ENCODE peak calls at places on chromosome 19, in seven cellular contexts. One of them, this sample, is unnamed.

GRCh38 chr19:43778651-43779050 is 2.1 kb downstream of the KCNN4 start:
- DNase-seq in DMS 273 treated with DMSO at 0.1 percent for 48 hours: no peak
- DNase-seq in stimulated activated effector memory CD8-positive, alpha-beta T cell treated with anti-CD3 and anti-CD28 coated beads, Interleukin-12 subunit alpha, Interleukin-12 subunit beta, amount 100 ng/mL, for 72 hours: no peak
- DNase-seq in GM13977: peak; percentile 42
- DNase-seq in tibial artery: no peak
- DNase-seq in HuH-7: no peak
- DNase-seq in AG10803: no peak
- DNase-seq in this sample: no peak

GRCh38 chr19:48553676-48554384 is 1.9 kb downstream of the SULT2B1 start:
- DNase-seq in DMS 273 treated with DMSO at 0.1 percent for 48 hours: no peak
- DNase-seq in GM13977: no peak
- DNase-seq in AG10803: peak; percentile 28
- DNase-seq in stimulated activated effector memory CD8-positive, alpha-beta T cell treated with anti-CD3 and anti-CD28 coated beads, Interleukin-12 subunit alpha, Interleukin-12 subunit beta, amount 100 ng/mL, for 72 hours: no peak
- DNase-seq in HuH-7: peak; percentile 69
- DNase-seq in tibial artery: peak; percentile 27
- DNase-seq in this sample: no peak

GRCh38 chr19:42498387-42498786 is 29.9 kb downstream of the CEACAM1 start:
- DNase-seq in tibial artery: no peak
- DNase-seq in stimulated activated effector memory CD8-positive, alpha-beta T cell treated with anti-CD3 and anti-CD28 coated beads, Interleukin-12 subunit alpha, Interleukin-12 subunit beta, amount 100 ng/mL, for 72 hours: no peak
- DNase-seq in DMS 273 treated with DMSO at 0.1 percent for 48 hours: no peak
- DNase-seq in HuH-7: no peak
- DNase-seq in AG10803: no peak
- DNase-seq in GM13977: no peak
- DNase-seq in this sample: no peak

GRCh38 chr19:41175825-41176734 is 16.9 kb upstream of the CYP2S1 start:
- DNase-seq in stimulated activated effector memory CD8-positive, alpha-beta T cell treated with anti-CD3 and anti-CD28 coated beads, Interleukin-12 subunit alpha, Interleukin-12 subunit beta, amount 100 ng/mL, for 72 hours: no peak
- DNase-seq in HuH-7: no peak
- DNase-seq in tibial artery: peak; percentile 62
- DNase-seq in DMS 273 treated with DMSO at 0.1 percent for 48 hours: no peak
- DNase-seq in GM13977: no peak
- DNase-seq in AG10803: peak; percentile 76
- DNase-seq in this sample: no peak

GRCh38 chr19:4951671-4952070 is 17.2 kb upstream of the KDM4B start:
- DNase-seq in HuH-7: no peak
- DNase-seq in stimulated activated effector memory CD8-positive, alpha-beta T cell treated with anti-CD3 and anti-CD28 coated beads, Interleukin-12 subunit alpha, Interleukin-12 subunit beta, amount 100 ng/mL, for 72 hours: no peak
- DNase-seq in AG10803: no peak
- DNase-seq in DMS 273 treated with DMSO at 0.1 percent for 48 hours: no peak
- DNase-seq in GM13977: no peak
- DNase-seq in tibial artery: no peak
- DNase-seq in this sample: no peak

GRCh38 chr19:16372065-16372915 is 47.7 kb downstream of the KLF2 start:
- DNase-seq in AG10803: no peak
- DNase-seq in HuH-7: no peak
- DNase-seq in tibial artery: no peak
- DNase-seq in GM13977: no peak
- DNase-seq in stimulated activated effector memory CD8-positive, alpha-beta T cell treated with anti-CD3 and anti-CD28 coated beads, Interleukin-12 subunit alpha, Interleukin-12 subunit beta, amount 100 ng/mL, for 72 hours: no peak
- DNase-seq in DMS 273 treated with DMSO at 0.1 percent for 48 hours: no peak
- DNase-seq in this sample: no peak

GRCh38 chr19:51712461-51713081 is 11.2 kb downstream of the HAS1 start:
- DNase-seq in HuH-7: peak; percentile 59
- DNase-seq in DMS 273 treated with DMSO at 0.1 percent for 48 hours: no peak
- DNase-seq in AG10803: peak; percentile 42
- DNase-seq in GM13977: peak; percentile 76
- DNase-seq in tibial artery: no peak
- DNase-seq in stimulated activated effector memory CD8-positive, alpha-beta T cell treated with anti-CD3 and anti-CD28 coated beads, Interleukin-12 subunit alpha, Interleukin-12 subunit beta, amount 100 ng/mL, for 72 hours: no peak
- DNase-seq in this sample: no peak

GRCh38 chr19:15101479-15102082 is 5.6 kb upstream of the SYDE1 start:
- DNase-seq in HuH-7: no peak
- DNase-seq in stimulated activated effector memory CD8-positive, alpha-beta T cell treated with anti-CD3 and anti-CD28 coated beads, Interleukin-12 subunit alpha, Interleukin-12 subunit beta, amount 100 ng/mL, for 72 hours: peak; percentile 70
- DNase-seq in AG10803: peak; percentile 36
- DNase-seq in GM13977: peak; percentile 59
- DNase-seq in DMS 273 treated with DMSO at 0.1 percent for 48 hours: no peak
- DNase-seq in tibial artery: no peak
- DNase-seq in this sample: peak; percentile 17

GRCh38 chr19:51183629-51184028 is 41.3 kb upstream of the CD33 start:
- DNase-seq in tibial artery: no peak
- DNase-seq in HuH-7: no peak
- DNase-seq in stimulated activated effector memory CD8-positive, alpha-beta T cell treated with anti-CD3 and anti-CD28 coated beads, Interleukin-12 subunit alpha, Interleukin-12 subunit beta, amount 100 ng/mL, for 72 hours: no peak
- DNase-seq in AG10803: no peak
- DNase-seq in GM13977: no peak
- DNase-seq in DMS 273 treated with DMSO at 0.1 percent for 48 hours: no peak
- DNase-seq in this sample: no peak

GRCh38 chr19:18846862-18847515 is 15.2 kb downstream of the UPF1 start:
- DNase-seq in GM13977: peak; percentile 82
- DNase-seq in stimulated activated effector memory CD8-positive, alpha-beta T cell treated with anti-CD3 and anti-CD28 coated beads, Interleukin-12 subunit alpha, Interleukin-12 subunit beta, amount 100 ng/mL, for 72 hours: peak; percentile 79
- DNase-seq in HuH-7: peak; percentile 96
- DNase-seq in AG10803: peak; percentile 88
- DNase-seq in DMS 273 treated with DMSO at 0.1 percent for 48 hours: no peak
- DNase-seq in tibial artery: peak; percentile 82
- DNase-seq in this sample: peak; percentile 63

GRCh38 chr19:46460981-46461380 is 10.4 kb downstream of the PNMA8A start:
- DNase-seq in GM13977: no peak
- DNase-seq in DMS 273 treated with DMSO at 0.1 percent for 48 hours: no peak
- DNase-seq in tibial artery: no peak
- DNase-seq in HuH-7: no peak
- DNase-seq in stimulated activated effector memory CD8-positive, alpha-beta T cell treated with anti-CD3 and anti-CD28 coated beads, Interleukin-12 subunit alpha, Interleukin-12 subunit beta, amount 100 ng/mL, for 72 hours: no peak
- DNase-seq in AG10803: no peak
- DNase-seq in this sample: no peak

GRCh38 chr19:51357952-51358351 is 8.2 kb downstream of the ETFB start:
- DNase-seq in tibial artery: no peak
- DNase-seq in stimulated activated effector memory CD8-positive, alpha-beta T cell treated with anti-CD3 and anti-CD28 coated beads, Interleukin-12 subunit alpha, Interleukin-12 subunit beta, amount 100 ng/mL, for 72 hours: no peak
- DNase-seq in GM13977: no peak
- DNase-seq in DMS 273 treated with DMSO at 0.1 percent for 48 hours: no peak
- DNase-seq in AG10803: no peak
- DNase-seq in HuH-7: no peak
- DNase-seq in this sample: no peak

GRCh38 chr19:48772503-48772953 is 17.2 kb downstream of the FGF21 start:
- DNase-seq in DMS 273 treated with DMSO at 0.1 percent for 48 hours: no peak
- DNase-seq in AG10803: peak; percentile 40
- DNase-seq in tibial artery: peak; percentile 37
- DNase-seq in HuH-7: no peak
- DNase-seq in GM13977: no peak
- DNase-seq in stimulated activated effector memory CD8-positive, alpha-beta T cell treated with anti-CD3 and anti-CD28 coated beads, Interleukin-12 subunit alpha, Interleukin-12 subunit beta, amount 100 ng/mL, for 72 hours: no peak
- DNase-seq in this sample: no peak

GRCh38 chr19:46861691-46862503 is 1.1 kb downstream of the ARHGAP35 start:
- DNase-seq in AG10803: no peak
- DNase-seq in DMS 273 treated with DMSO at 0.1 percent for 48 hours: no peak
- DNase-seq in GM13977: no peak
- DNase-seq in tibial artery: no peak
- DNase-seq in HuH-7: no peak
- DNase-seq in stimulated activated effector memory CD8-positive, alpha-beta T cell treated with anti-CD3 and anti-CD28 coated beads, Interleukin-12 subunit alpha, Interleukin-12 subunit beta, amount 100 ng/mL, for 72 hours: peak; percentile 61
- DNase-seq in this sample: no peak

GRCh38 chr19:9073806-9074205 is 13.1 kb upstream of the OR1M1 start:
- DNase-seq in DMS 273 treated with DMSO at 0.1 percent for 48 hours: no peak
- DNase-seq in HuH-7: no peak
- DNase-seq in stimulated activated effector memory CD8-positive, alpha-beta T cell treated with anti-CD3 and anti-CD28 coated beads, Interleukin-12 subunit alpha, Interleukin-12 subunit beta, amount 100 ng/mL, for 72 hours: no peak
- DNase-seq in GM13977: no peak
- DNase-seq in AG10803: no peak
- DNase-seq in tibial artery: no peak
- DNase-seq in this sample: no peak

GRCh38 chr19:1825909-1826556 is 14.0 kb upstream of the ATP8B3 start:
- DNase-seq in stimulated activated effector memory CD8-positive, alpha-beta T cell treated with anti-CD3 and anti-CD28 coated beads, Interleukin-12 subunit alpha, Interleukin-12 subunit beta, amount 100 ng/mL, for 72 hours: peak; percentile 87
- DNase-seq in tibial artery: peak; percentile 68
- DNase-seq in DMS 273 treated with DMSO at 0.1 percent for 48 hours: no peak
- DNase-seq in HuH-7: peak; percentile 96
- DNase-seq in GM13977: peak; percentile 96
- DNase-seq in AG10803: peak; percentile 52
- DNase-seq in this sample: peak; percentile 11

GRCh38 chr19:38989066-38989605 is 13.6 kb upstream of the FBXO17 start:
- DNase-seq in tibial artery: no peak
- DNase-seq in DMS 273 treated with DMSO at 0.1 percent for 48 hours: peak; percentile 57
- DNase-seq in HuH-7: no peak
- DNase-seq in AG10803: peak; percentile 38
- DNase-seq in GM13977: no peak
- DNase-seq in stimulated activated effector memory CD8-positive, alpha-beta T cell treated with anti-CD3 and anti-CD28 coated beads, Interleukin-12 subunit alpha, Interleukin-12 subunit beta, amount 100 ng/mL, for 72 hours: no peak
- DNase-seq in this sample: no peak

GRCh38 chr19:47779524-47780214 is 1.2 kb downstream of the SELENOW start:
- DNase-seq in AG10803: peak; percentile 28
- DNase-seq in GM13977: no peak
- DNase-seq in HuH-7: no peak
- DNase-seq in DMS 273 treated with DMSO at 0.1 percent for 48 hours: no peak
- DNase-seq in stimulated activated effector memory CD8-positive, alpha-beta T cell treated with anti-CD3 and anti-CD28 coated beads, Interleukin-12 subunit alpha, Interleukin-12 subunit beta, amount 100 ng/mL, for 72 hours: no peak
- DNase-seq in tibial artery: peak; percentile 66
- DNase-seq in this sample: no peak

GRCh38 chr19:33133438-33134031 is 1.6 kb downstream of the WDR88 start:
- DNase-seq in tibial artery: no peak
- DNase-seq in HuH-7: peak; percentile 75
- DNase-seq in AG10803: peak; percentile 31
- DNase-seq in GM13977: no peak
- DNase-seq in stimulated activated effector memory CD8-positive, alpha-beta T cell treated with anti-CD3 and anti-CD28 coated beads, Interleukin-12 subunit alpha, Interleukin-12 subunit beta, amount 100 ng/mL, for 72 hours: no peak
- DNase-seq in DMS 273 treated with DMSO at 0.1 percent for 48 hours: no peak
- DNase-seq in this sample: no peak

GRCh38 chr19:7792286-7792685 is 29.2 kb downstream of the CLEC4M start:
- DNase-seq in DMS 273 treated with DMSO at 0.1 percent for 48 hours: no peak
- DNase-seq in GM13977: no peak
- DNase-seq in AG10803: no peak
- DNase-seq in tibial artery: no peak
- DNase-seq in stimulated activated effector memory CD8-positive, alpha-beta T cell treated with anti-CD3 and anti-CD28 coated beads, Interleukin-12 subunit alpha, Interleukin-12 subunit beta, amount 100 ng/mL, for 72 hours: no peak
- DNase-seq in HuH-7: no peak
- DNase-seq in this sample: no peak

GRCh38 chr19:4103073-4103418 is 20.9 kb downstream of the MAP2K2 start:
- DNase-seq in stimulated activated effector memory CD8-positive, alpha-beta T cell treated with anti-CD3 and anti-CD28 coated beads, Interleukin-12 subunit alpha, Interleukin-12 subunit beta, amount 100 ng/mL, for 72 hours: no peak
- DNase-seq in HuH-7: no peak
- DNase-seq in tibial artery: no peak
- DNase-seq in AG10803: peak; percentile 26
- DNase-seq in DMS 273 treated with DMSO at 0.1 percent for 48 hours: no peak
- DNase-seq in GM13977: no peak
- DNase-seq in this sample: no peak

GRCh38 chr19:44951179-44952159 is 3.7 kb upstream of the CLPTM1 start:
- DNase-seq in stimulated activated effector memory CD8-positive, alpha-beta T cell treated with anti-CD3 and anti-CD28 coated beads, Interleukin-12 subunit alpha, Interleukin-12 subunit beta, amount 100 ng/mL, for 72 hours: peak; percentile 70
- DNase-seq in HuH-7: peak; percentile 80
- DNase-seq in AG10803: peak; percentile 78
- DNase-seq in GM13977: peak; percentile 78
- DNase-seq in tibial artery: peak; percentile 66
- DNase-seq in DMS 273 treated with DMSO at 0.1 percent for 48 hours: peak; percentile 39
- DNase-seq in this sample: peak; percentile 83

GRCh38 chr19:56309511-56310185 is 5.0 kb downstream of the ZSCAN5A start:
- DNase-seq in stimulated activated effector memory CD8-positive, alpha-beta T cell treated with anti-CD3 and anti-CD28 coated beads, Interleukin-12 subunit alpha, Interleukin-12 subunit beta, amount 100 ng/mL, for 72 hours: peak; percentile 80
- DNase-seq in HuH-7: peak; percentile 79
- DNase-seq in AG10803: peak; percentile 26
- DNase-seq in GM13977: peak; percentile 40
- DNase-seq in DMS 273 treated with DMSO at 0.1 percent for 48 hours: no peak
- DNase-seq in tibial artery: no peak
- DNase-seq in this sample: no peak

GRCh38 chr19:47322048-47322447 is 9.9 kb upstream of the C5AR2 start:
- DNase-seq in DMS 273 treated with DMSO at 0.1 percent for 48 hours: no peak
- DNase-seq in AG10803: no peak
- DNase-seq in GM13977: no peak
- DNase-seq in HuH-7: no peak
- DNase-seq in stimulated activated effector memory CD8-positive, alpha-beta T cell treated with anti-CD3 and anti-CD28 coated beads, Interleukin-12 subunit alpha, Interleukin-12 subunit beta, amount 100 ng/mL, for 72 hours: no peak
- DNase-seq in tibial artery: no peak
- DNase-seq in this sample: no peak

GRCh38 chr19:35249146-35249847 is 495 bp downstream of the LSR start:
- DNase-seq in AG10803: no peak
- DNase-seq in HuH-7: peak; percentile 52
- DNase-seq in stimulated activated effector memory CD8-positive, alpha-beta T cell treated with anti-CD3 and anti-CD28 coated beads, Interleukin-12 subunit alpha, Interleukin-12 subunit beta, amount 100 ng/mL, for 72 hours: no peak
- DNase-seq in GM13977: peak; percentile 45
- DNase-seq in tibial artery: no peak
- DNase-seq in DMS 273 treated with DMSO at 0.1 percent for 48 hours: no peak
- DNase-seq in this sample: no peak

GRCh38 chr19:48738557-48739399 is 1.6 kb downstream of the RASIP1 start:
- DNase-seq in DMS 273 treated with DMSO at 0.1 percent for 48 hours: peak; percentile 82
- DNase-seq in tibial artery: peak; percentile 83
- DNase-seq in AG10803: peak; percentile 45
- DNase-seq in GM13977: peak; percentile 100
- DNase-seq in HuH-7: peak; percentile 97
- DNase-seq in stimulated activated effector memory CD8-positive, alpha-beta T cell treated with anti-CD3 and anti-CD28 coated beads, Interleukin-12 subunit alpha, Interleukin-12 subunit beta, amount 100 ng/mL, for 72 hours: peak; percentile 93
- DNase-seq in this sample: peak; percentile 80

GRCh38 chr19:29964171-29964570 is 22.1 kb downstream of the URI1 start:
- DNase-seq in stimulated activated effector memory CD8-positive, alpha-beta T cell treated with anti-CD3 and anti-CD28 coated beads, Interleukin-12 subunit alpha, Interleukin-12 subunit beta, amount 100 ng/mL, for 72 hours: no peak
- DNase-seq in HuH-7: no peak
- DNase-seq in tibial artery: no peak
- DNase-seq in DMS 273 treated with DMSO at 0.1 percent for 48 hours: no peak
- DNase-seq in GM13977: no peak
- DNase-seq in AG10803: peak; percentile 34
- DNase-seq in this sample: no peak

GRCh38 chr19:13154241-13154778 is 4.1 kb downstream of the IER2 start:
- DNase-seq in GM13977: peak; percentile 61
- DNase-seq in tibial artery: peak; percentile 97
- DNase-seq in HuH-7: no peak
- DNase-seq in DMS 273 treated with DMSO at 0.1 percent for 48 hours: no peak
- DNase-seq in AG10803: peak; percentile 97
- DNase-seq in stimulated activated effector memory CD8-positive, alpha-beta T cell treated with anti-CD3 and anti-CD28 coated beads, Interleukin-12 subunit alpha, Interleukin-12 subunit beta, amount 100 ng/mL, for 72 hours: peak; percentile 82
- DNase-seq in this sample: no peak

GRCh38 chr19:13122980-13123957 is 5.2 kb downstream of the NACC1 start:
- DNase-seq in DMS 273 treated with DMSO at 0.1 percent for 48 hours: no peak
- DNase-seq in AG10803: no peak
- DNase-seq in HuH-7: no peak
- DNase-seq in GM13977: no peak
- DNase-seq in tibial artery: no peak
- DNase-seq in stimulated activated effector memory CD8-positive, alpha-beta T cell treated with anti-CD3 and anti-CD28 coated beads, Interleukin-12 subunit alpha, Interleukin-12 subunit beta, amount 100 ng/mL, for 72 hours: no peak
- DNase-seq in this sample: no peak

GRCh38 chr19:35349614-35350521 is 2.2 kb downstream of the FFAR1 start:
- DNase-seq in DMS 273 treated with DMSO at 0.1 percent for 48 hours: no peak
- DNase-seq in HuH-7: no peak
- DNase-seq in AG10803: no peak
- DNase-seq in tibial artery: no peak
- DNase-seq in GM13977: peak; percentile 32
- DNase-seq in stimulated activated effector memory CD8-positive, alpha-beta T cell treated with anti-CD3 and anti-CD28 coated beads, Interleukin-12 subunit alpha, Interleukin-12 subunit beta, amount 100 ng/mL, for 72 hours: no peak
- DNase-seq in this sample: no peak

GRCh38 chr19:40571005-40571318 is 5.7 kb upstream of the SHKBP1 start:
- DNase-seq in DMS 273 treated with DMSO at 0.1 percent for 48 hours: no peak
- DNase-seq in tibial artery: no peak
- DNase-seq in GM13977: no peak
- DNase-seq in HuH-7: no peak
- DNase-seq in AG10803: no peak
- DNase-seq in stimulated activated effector memory CD8-positive, alpha-beta T cell treated with anti-CD3 and anti-CD28 coated beads, Interleukin-12 subunit alpha, Interleukin-12 subunit beta, amount 100 ng/mL, for 72 hours: no peak
- DNase-seq in this sample: no peak